ENCODE peak calls at places on chromosomes 2 and 18, in seven cellular contexts. S, C, I, U, J, M and X are unnamed samples. For H3K4me1 and H3K27me3, the result is how much of the 10 kb centered on the place peaks cover.

GRCh38 chr2:233226511-233227031 is 24.9 kb upstream of the ATG16L1 start:
- DNase-seq in S (no peak), C (no peak), I (no peak), U (no peak), M (no peak), J (no peak), X (no peak)

GRCh38 chr2:171160630-171161424 is at the start of gene TLK1:
- DNase-seq in J (peak), C (peak), M (peak), U (peak), S (peak), I (peak), X (no peak)

GRCh38 chr2:43103093-43103404 is 123.4 kb downstream of the ZFP36L2 start:
- DNase-seq in J (no peak), C (no peak), M (no peak), U (no peak), I (no peak), S (no peak), X (peak)

GRCh38 chr2:168708099-168708498 is 94.3 kb upstream of the NOSTRIN start:
- DNase-seq in I (no peak), S (no peak), C (no peak), U (no peak), M (no peak), J (no peak), X (no peak)

GRCh38 chr2:108562274-108562673 is 28.0 kb downstream of the LIMS1 start:
- DNase-seq in S (no peak), M (no peak), C (no peak), U (no peak), J (no peak), I (no peak), X (no peak)

GRCh38 chr2:127023504-127023903 is 83.5 kb downstream of the BIN1 start:
- DNase-seq in U (no peak), S (no peak), I (no peak), C (no peak), M (no peak), J (no peak), X (no peak)

GRCh38 chr2:98379311-98380202 is 33.3 kb downstream of the CNGA3 start:
- DNase-seq in S (no peak), I (no peak), M (no peak), C (no peak), U (no peak), J (peak), X (no peak)

GRCh38 chr2:191202209-191202721 is 42.9 kb upstream of the MYO1B start:
- DNase-seq in S (no peak), J (peak), C (no peak), M (no peak), U (no peak), I (no peak), X (peak)

GRCh38 chr18:41490861-41491260 is 464.2 kb upstream of the PIK3C3 start:
- DNase-seq in I (no peak), M (no peak), J (no peak), C (no peak), U (no peak), S (no peak), X (no peak)

GRCh38 chr2:78540255-78540654 is 485.2 kb upstream of the REG3G start:
- DNase-seq in S (no peak), I (no peak), J (no peak), C (no peak), U (no peak), M (no peak), X (no peak)

GRCh38 chr2:177348090-177348489 is 44.5 kb upstream of the AGPS start:
- DNase-seq in U (no peak), C (no peak), S (no peak), J (no peak), M (no peak), I (no peak), X (no peak)

GRCh38 chr18:45221363-45221762 is 393.9 kb upstream of the SLC14A2 start:
- DNase-seq in J (peak), I (no peak), U (no peak), M (no peak), C (no peak), S (no peak), X (peak)

GRCh38 chr2:38620282-38620977 is 17.7 kb upstream of the HNRNPLL start:
- DNase-seq in C (no peak), M (no peak), S (no peak), U (no peak), I (no peak), J (peak), X (no peak)

GRCh38 chr2:99780276-99780675 is 290.5 kb upstream of the REV1 start:
- DNase-seq in M (no peak), C (no peak), S (no peak), U (no peak), J (no peak), I (no peak), X (no peak)

GRCh38 chr2:188610050-188610444 is 318.4 kb downstream of the GULP1 start:
- DNase-seq in C (no peak), I (no peak), J (no peak), M (no peak), S (no peak), U (no peak), X (no peak)

GRCh38 chr2:96762529-96763253 is 2.0 kb downstream of the CNNM4 start:
- DNase-seq in S (no peak), M (no peak), J (no peak), U (no peak), C (no peak), I (peak), X (peak)

GRCh38 chr2:41933035-41933429 is 114.8 kb upstream of the PKDCC start:
- DNase-seq in C (no peak), S (no peak), M (no peak), U (no peak), I (no peak), J (no peak), X (no peak)

GRCh38 chr2:144349674-144350073 is 170.2 kb downstream of the ZEB2 start:
- DNase-seq in J (no peak), C (no peak), M (no peak), I (peak), S (no peak), U (no peak), X (no peak)

GRCh38 chr2:144078091-144078490 is 441.8 kb downstream of the ZEB2 start:
- DNase-seq in U (no peak), J (peak), I (no peak), C (no peak), S (no peak), M (no peak), X (no peak)

GRCh38 chr2:33417093-33417492 is 59.4 kb upstream of the RASGRP3 start:
- DNase-seq in I (no peak), U (no peak), S (no peak), M (no peak), J (no peak), C (no peak), X (no peak)

GRCh38 chr2:40256649-40257048 is 195.2 kb downstream of the SLC8A1 start:
- DNase-seq in M (no peak), J (no peak), S (no peak), C (no peak), I (peak), U (no peak), X (no peak)

GRCh38 chr2:70959851-70960832 is 18.3 kb upstream of the ANKRD53 start:
- DNase-seq in M (no peak), I (peak), S (peak), J (no peak), U (peak), C (no peak), X (no peak)

GRCh38 chr2:62014102-62014501 is 108.6 kb downstream of the COMMD1 start:
- DNase-seq in U (no peak), M (no peak), I (peak), C (no peak), S (peak), J (peak), X (no peak)

GRCh38 chr2:1509271-1509995 is 96.2 kb downstream of the TPO start:
- DNase-seq in S (peak), C (no peak), U (no peak), I (no peak), J (no peak), M (peak), X (no peak)

GRCh38 chr2:128475427-128476211 is 157.0 kb upstream of the HS6ST1 start:
- DNase-seq in J (no peak), C (no peak), I (no peak), S (no peak), M (no peak), U (no peak), X (no peak)

GRCh38 chr2:157672129-157672528 is 43.5 kb upstream of the ACVR1C start:
- DNase-seq in U (no peak), I (no peak), M (no peak), C (no peak), J (no peak), S (no peak), X (peak)

GRCh38 chr2:152304845-152305244 is 30.1 kb upstream of the FMNL2 start:
- DNase-seq in C (no peak), S (no peak), U (no peak), M (no peak), J (peak), I (no peak), X (peak)

GRCh38 chr2:237983922-237984321 is 17.1 kb downstream of the UBE2F start:
- DNase-seq in J (no peak), C (no peak), U (no peak), M (no peak), S (no peak), I (no peak), X (no peak)

GRCh38 chr2:97770450-97770849 is 57.1 kb downstream of the ZAP70 start:
- DNase-seq in I (peak), J (no peak), S (no peak), U (no peak), M (no peak), C (no peak), X (no peak)

GRCh38 chr2:156411835-156412234 is 24.3 kb upstream of the GPD2 start:
- DNase-seq in U (no peak), S (no peak), I (no peak), C (no peak), M (no peak), J (no peak), X (no peak)

GRCh38 chr18:55318864-55319516 is 269.0 kb downstream of the TCF4 start:
- DNase-seq in C (no peak), M (no peak), I (no peak), J (peak), U (no peak), S (no peak), X (no peak)

GRCh38 chr2:196987298-196987653 is 60.8 kb upstream of the PGAP1 start:
- DNase-seq in S (no peak), U (no peak), I (no peak), M (no peak), C (no peak), J (peak), X (no peak)

GRCh38 chr18:55967019-55967418 is 379.0 kb upstream of the TCF4 start:
- DNase-seq in I (no peak), S (no peak), U (no peak), C (no peak), M (no peak), J (no peak), X (no peak)

GRCh38 chr2:62263076-62263475 is 67.2 kb downstream of the B3GNT2 start:
- DNase-seq in I (no peak), C (no peak), S (no peak), J (no peak), U (no peak), M (no peak), X (no peak)

GRCh38 chr2:72211777-72212515 is 64.3 kb upstream of the CYP26B1 start:
- DNase-seq in C (no peak), M (no peak), U (no peak), S (no peak), I (no peak), J (peak), X (peak)

GRCh38 chr2:101300164-101300563 is 8.3 kb downstream of the RNF149 start:
- DNase-seq in J (no peak), C (no peak), S (no peak), U (no peak), M (no peak), I (no peak), X (no peak)
- H3K4me1 ChIP-seq in J (under half), C (under half), S (under half), U (under half), M (half or more), I (under half), X (under half)

GRCh38 chr2:24877067-24877466 is 43.0 kb downstream of the ADCY3 start:
- DNase-seq in J (no peak), U (no peak), I (no peak), S (no peak), M (no peak), C (no peak), X (no peak)

GRCh38 chr2:24873619-24874018 is 46.4 kb downstream of the ADCY3 start:
- DNase-seq in I (no peak), J (no peak), C (no peak), M (no peak), U (no peak), S (no peak), X (no peak)

GRCh38 chr2:24875901-24876300 is 44.1 kb downstream of the ADCY3 start:
- DNase-seq in U (no peak), S (no peak), I (no peak), M (no peak), C (no peak), J (no peak), X (no peak)

GRCh38 chr2:24874025-24874424 is 46.0 kb downstream of the ADCY3 start:
- DNase-seq in S (no peak), C (no peak), I (no peak), U (no peak), M (no peak), J (no peak), X (no peak)

DNA sequence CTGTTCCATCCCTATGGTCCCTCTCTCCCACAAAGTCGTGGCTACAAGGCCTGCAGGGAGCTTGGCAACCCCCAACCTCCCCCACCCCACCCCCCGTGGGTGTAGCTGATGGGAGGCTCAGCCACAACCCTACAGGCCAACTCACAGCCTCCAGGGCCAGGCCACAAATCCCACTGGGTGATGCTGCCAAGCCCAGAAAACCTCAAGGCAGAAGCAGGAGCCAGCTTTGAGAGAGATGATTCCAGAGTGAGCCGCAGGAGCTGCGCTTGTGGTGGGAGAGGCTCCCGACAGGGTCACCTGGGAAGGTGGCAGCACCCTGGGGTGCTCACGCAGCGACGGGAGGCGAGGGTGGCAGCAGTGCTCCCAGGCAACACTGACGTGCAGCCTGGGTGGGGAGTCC is 44.8 kb downstream of the ADCY3 start:
- DNase-seq in S (no peak), M (no peak), J (no peak), U (no peak), I (no peak), C (no peak), X (no peak)
- H3K27ac ChIP-seq in S (no peak), M (no peak), J (no peak), U (no peak), I (no peak), C (no peak), X (no peak)

DNA sequence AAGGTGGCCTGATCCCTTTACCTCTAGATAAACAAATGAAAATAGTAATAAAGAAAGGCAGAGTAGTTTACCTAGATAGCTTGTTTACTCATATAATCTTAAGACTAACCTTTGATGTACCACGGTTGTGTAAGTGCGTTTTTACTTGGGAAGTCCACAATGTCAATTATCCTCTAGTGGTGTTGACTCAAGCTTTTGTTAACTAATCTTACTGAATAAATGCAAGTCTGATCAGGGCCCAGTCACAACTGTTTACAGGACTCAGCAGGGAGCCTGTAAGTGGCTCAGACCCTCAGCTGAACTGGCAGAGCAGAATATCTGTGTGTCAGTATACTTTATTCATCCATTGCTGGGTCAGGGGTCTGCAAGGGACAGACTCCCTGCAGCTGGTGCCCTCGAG is 98.1 kb upstream of the ACAA2 start:
- DNase-seq in J (no peak), S (no peak), U (no peak), M (no peak), I (no peak), C (no peak), X (no peak)
- H3K27me3 ChIP-seq in J (under half), S (under half), U (under half), M (under half), I (under half), C (under half), X (under half)

DNA sequence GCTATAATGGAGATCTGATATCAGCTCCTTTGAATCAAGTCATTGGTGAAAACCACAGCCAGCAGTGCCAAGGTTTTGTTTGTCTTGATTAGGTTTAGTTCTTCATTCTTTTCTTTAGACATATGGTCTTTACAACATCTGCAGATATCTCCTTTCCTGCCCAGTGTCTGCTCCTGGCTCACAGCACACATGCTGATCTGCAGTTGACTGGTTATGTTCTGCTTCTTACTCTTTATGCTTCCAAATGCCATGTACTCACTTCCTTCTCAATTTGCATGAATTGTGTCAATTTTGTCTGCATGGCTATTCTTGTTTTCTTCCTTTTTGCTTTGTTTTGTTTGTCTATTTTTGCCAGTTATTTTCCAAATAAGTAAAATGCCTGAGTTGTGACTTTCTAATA is 8.0 kb downstream of the ARHGAP25 start:
- DNase-seq in I (no peak), S (no peak), U (no peak), M (no peak), C (peak), J (no peak), X (no peak)
- H3K4me1 ChIP-seq in I (under half), S (under half), U (under half), M (half or more), C (under half), J (under half), X (under half)

GRCh38 chr2:241816431-241817121 is 7.6 kb downstream of the NEU4 start:
- DNase-seq in S (peak), C (no peak), M (no peak), I (no peak), U (no peak), J (no peak), X (no peak)

GRCh38 chr2:241817126-241817820 is 8.3 kb downstream of the NEU4 start:
- DNase-seq in I (no peak), C (no peak), U (no peak), M (no peak), S (peak), J (no peak), X (no peak)

GRCh38 chr2:241820625-241821384 is 11.8 kb downstream of the NEU4 start:
- DNase-seq in C (peak), I (no peak), M (no peak), U (no peak), J (no peak), S (peak), X (no peak)

GRCh38 chr2:241818229-241818942 is 9.4 kb downstream of the NEU4 start:
- DNase-seq in M (no peak), U (no peak), I (no peak), C (peak), S (no peak), J (no peak), X (no peak)

DNA sequence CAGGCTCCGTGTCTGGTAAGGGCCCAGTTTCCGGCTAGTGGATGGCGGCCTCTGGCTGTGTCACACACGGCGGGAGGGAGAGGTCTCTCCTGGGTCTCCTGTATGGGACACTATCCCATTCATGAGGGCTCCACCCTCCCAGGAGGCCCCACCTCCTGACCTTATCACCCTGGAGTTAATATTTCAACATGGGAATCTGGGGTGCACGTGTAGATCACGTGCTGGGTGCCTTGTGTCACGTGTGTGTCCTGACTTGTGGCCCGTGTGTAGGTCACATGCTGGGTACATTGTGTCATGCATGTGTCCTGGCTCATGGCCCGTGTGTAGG is 9.9 kb downstream of the NEU4 start:
- DNase-seq in C (peak), M (no peak), U (no peak), J (no peak), I (no peak), S (no peak), X (no peak)
- H3K27ac ChIP-seq in C (no peak), M (no peak), U (no peak), J (no peak), I (no peak), S (no peak), X (no peak)

DNA sequence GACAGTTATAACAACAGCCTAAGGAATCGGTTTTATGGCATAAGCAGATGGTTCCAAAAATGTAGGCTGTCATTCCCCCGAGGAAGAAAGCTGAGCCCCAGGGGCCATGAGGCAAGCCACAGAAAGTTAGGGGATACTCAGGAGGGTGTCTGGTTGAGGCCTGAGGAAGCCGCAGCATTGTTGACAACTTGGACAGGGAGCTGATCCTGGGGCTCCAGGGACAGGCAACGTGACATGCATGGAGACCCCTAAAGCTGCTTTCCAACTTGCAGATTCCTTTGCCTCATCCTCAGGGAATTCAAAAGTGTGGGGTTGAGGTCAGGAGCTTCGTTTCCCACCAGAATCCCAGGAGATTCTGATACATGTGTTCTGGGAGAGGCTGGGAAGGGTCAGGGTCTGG is 20.9 kb downstream of the CELF4 start:
- DNase-seq in C (no peak), S (peak), M (no peak), I (no peak), J (no peak), U (no peak), X (no peak)
- H3K27me3 ChIP-seq in C (under half), S (under half), M (under half), I (under half), J (under half), U (under half), X (under half)

GRCh38 chr2:8472545-8473361 is 209.1 kb upstream of the ID2 start:
- DNase-seq in S (no peak), C (peak), J (no peak), U (no peak), I (no peak), M (no peak), X (no peak)
- H3K4me1 ChIP-seq in S (under half), C (under half), J (under half), U (under half), I (under half), M (under half), X (under half)

GRCh38 chr2:173002751-173003541 is 72.7 kb upstream of the MAP3K20 start:
- DNase-seq in S (no peak), C (no peak), J (no peak), I (peak), M (no peak), U (no peak), X (no peak)
- H3K27ac ChIP-seq in S (no peak), C (no peak), J (no peak), I (no peak), M (no peak), U (no peak), X (no peak)

GRCh38 chr18:69564602-69565001 is 163.9 kb downstream of the DOK6 start:
- DNase-seq in U (no peak), J (no peak), M (no peak), S (no peak), I (no peak), C (no peak), X (no peak)
- H3K27me3 ChIP-seq in U (under half), J (under half), M (under half), S (under half), I (under half), C (under half), X (under half)